ENCODE peak calls at places on chromosomes 13 and 19, in eight cellular contexts. C, F, N, P, D, K, A and W are unnamed samples.

GRCh38 chr19:48768989-48769713 is 13.8 kb downstream of the FGF21 start:
- DNase-seq in K (no peak), P (no peak), A (no peak), D (no peak), F (no peak), C (no peak), N (no peak), W (no peak)

GRCh38 chr13:112776971-112777370 is 87.1 kb downstream of the ATP11A start:
- DNase-seq in N (no peak), K (no peak), A (no peak), C (no peak), F (no peak), D (no peak), P (no peak), W (no peak)

GRCh38 chr13:91520952-91521351 is 122.5 kb downstream of the GPC5 start:
- DNase-seq in A (no peak), D (no peak), F (no peak), C (no peak), P (peak), K (no peak), N (no peak), W (no peak)

GRCh38 chr13:50894042-50894441 is 15.5 kb upstream of the RNASEH2B start:
- DNase-seq in F (no peak), A (no peak), N (no peak), C (no peak), D (no peak), K (no peak), P (no peak), W (no peak)

GRCh38 chr19:18220632-18221275 is 5.5 kb downstream of the PDE4C start:
- DNase-seq in K (no peak), A (no peak), P (peak), F (no peak), C (peak), D (no peak), N (no peak), W (no peak)

GRCh38 chr13:113945857-113946408 is 27.9 kb downstream of the C13orf46 start:
- DNase-seq in P (no peak), N (no peak), A (no peak), K (no peak), F (no peak), C (no peak), D (no peak), W (no peak)

GRCh38 chr19:38649305-38650179 is 2.1 kb downstream of the ACTN4 start:
- DNase-seq in P (no peak), N (peak), A (no peak), K (no peak), D (no peak), C (no peak), F (no peak), W (no peak)

GRCh38 chr19:8148410-8149231 is 771 bp downstream of the FBN3 start:
- DNase-seq in P (peak), D (no peak), F (no peak), C (peak), K (no peak), A (no peak), N (no peak), W (no peak)

GRCh38 chr19:38386968-38387549 is 775 bp downstream of the GGN start:
- DNase-seq in C (no peak), F (no peak), D (peak), N (no peak), A (no peak), K (no peak), P (no peak), W (no peak)